ENCODE peak calls at places on chromosomes 12 and 14, in eight cellular contexts. One of them, this sample, is unnamed.

GRCh38 chr12:6979453-6979852 is 8.7 kb downstream of the EMG1 start:
- DNase-seq in colonic mucosa: no peak
- DNase-seq in Calu3: no peak
- DNase-seq in lower lobe of right lung: no peak
- DNase-seq in MCF 10A: no peak
- DNase-seq in A549: no peak
- DNase-seq in B cell: no peak
- DNase-seq in IMR-90: no peak
- DNase-seq in this sample: no peak

GRCh38 chr12:12635651-12636050 is 24.0 kb downstream of the CREBL2 start:
- DNase-seq in colonic mucosa: no peak
- DNase-seq in Calu3: no peak
- DNase-seq in lower lobe of right lung: no peak
- DNase-seq in MCF 10A: no peak
- DNase-seq in A549: no peak
- DNase-seq in B cell: no peak
- DNase-seq in IMR-90: no peak
- DNase-seq in this sample: no peak

GRCh38 chr14:92557544-92557912 is 43.9 kb downstream of the RIN3 start:
- DNase-seq in colonic mucosa: no peak
- DNase-seq in Calu3: no peak
- DNase-seq in lower lobe of right lung: no peak
- DNase-seq in MCF 10A: no peak
- DNase-seq in A549: no peak
- DNase-seq in B cell: no peak
- DNase-seq in IMR-90: no peak
- DNase-seq in this sample: no peak

GRCh38 chr14:97366400-97366799 is 569.2 kb downstream of the VRK1 start:
- DNase-seq in colonic mucosa: no peak
- DNase-seq in Calu3: no peak
- DNase-seq in lower lobe of right lung: no peak
- DNase-seq in MCF 10A: no peak
- DNase-seq in A549: no peak
- DNase-seq in B cell: no peak
- DNase-seq in IMR-90: no peak
- DNase-seq in this sample: no peak

GRCh38 chr12:50190859-50191258 is 23.7 kb upstream of the CERS5 start:
- DNase-seq in colonic mucosa: no peak
- DNase-seq in Calu3: no peak
- DNase-seq in lower lobe of right lung: no peak
- DNase-seq in MCF 10A: no peak
- DNase-seq in A549: no peak
- DNase-seq in B cell: no peak
- DNase-seq in IMR-90: no peak
- DNase-seq in this sample: no peak

GRCh38 chr12:122908915-122909314 is 13.0 kb upstream of the VPS37B start:
- DNase-seq in colonic mucosa: peak; percentile 82
- DNase-seq in Calu3: no peak
- DNase-seq in lower lobe of right lung: no peak
- DNase-seq in MCF 10A: no peak
- DNase-seq in A549: no peak
- DNase-seq in B cell: no peak
- DNase-seq in IMR-90: no peak
- DNase-seq in this sample: no peak

GRCh38 chr14:28671425-28671824 is 95.2 kb upstream of the FOXG1 start:
- DNase-seq in colonic mucosa: no peak
- DNase-seq in Calu3: no peak
- DNase-seq in lower lobe of right lung: no peak
- DNase-seq in MCF 10A: peak; percentile 65
- DNase-seq in A549: no peak
- DNase-seq in B cell: no peak
- DNase-seq in IMR-90: peak; percentile 11
- DNase-seq in this sample: no peak

GRCh38 chr14:61064210-61064609 is 83.2 kb downstream of the SLC38A6 start:
- DNase-seq in colonic mucosa: no peak
- DNase-seq in Calu3: no peak
- DNase-seq in lower lobe of right lung: no peak
- DNase-seq in MCF 10A: no peak
- DNase-seq in A549: no peak
- DNase-seq in B cell: no peak
- DNase-seq in IMR-90: no peak
- DNase-seq in this sample: no peak

GRCh38 chr12:112107728-112108447 is 695 bp downstream of the NAA25 start:
- DNase-seq in colonic mucosa: peak; percentile 42
- DNase-seq in Calu3: peak; percentile 19
- DNase-seq in lower lobe of right lung: peak; percentile 56
- DNase-seq in MCF 10A: peak; percentile 34
- DNase-seq in A549: peak; percentile 31
- DNase-seq in B cell: no peak
- DNase-seq in IMR-90: no peak
- DNase-seq in this sample: no peak

GRCh38 chr12:16583991-16584745 is 21.8 kb downstream of the LMO3 start:
- DNase-seq in colonic mucosa: no peak
- DNase-seq in Calu3: no peak
- DNase-seq in lower lobe of right lung: no peak
- DNase-seq in MCF 10A: peak; percentile 70
- DNase-seq in A549: no peak
- DNase-seq in B cell: no peak
- DNase-seq in IMR-90: peak; percentile 69
- DNase-seq in this sample: no peak

GRCh38 chr14:74401504-74402241 is 24.3 kb downstream of the SYNDIG1L start:
- DNase-seq in colonic mucosa: peak; percentile 38
- DNase-seq in Calu3: peak; percentile 30
- DNase-seq in lower lobe of right lung: no peak
- DNase-seq in MCF 10A: no peak
- DNase-seq in A549: no peak
- DNase-seq in B cell: peak; percentile 95
- DNase-seq in IMR-90: no peak
- DNase-seq in this sample: peak; percentile 62

GRCh38 chr14:77123381-77124344 is 17.9 kb downstream of the ZDHHC22 start:
- DNase-seq in colonic mucosa: peak; percentile 95
- DNase-seq in Calu3: peak; percentile 84
- DNase-seq in lower lobe of right lung: peak; percentile 87
- DNase-seq in MCF 10A: peak; percentile 94
- DNase-seq in A549: no peak
- DNase-seq in B cell: peak; percentile 65
- DNase-seq in IMR-90: no peak
- DNase-seq in this sample: no peak

GRCh38 chr14:36857842-36858445 is 196.3 kb downstream of the PAX9 start:
- DNase-seq in colonic mucosa: no peak
- DNase-seq in Calu3: no peak
- DNase-seq in lower lobe of right lung: no peak
- DNase-seq in MCF 10A: no peak
- DNase-seq in A549: no peak
- DNase-seq in B cell: no peak
- DNase-seq in IMR-90: no peak
- DNase-seq in this sample: no peak

GRCh38 chr12:94586589-94587259 is 63.6 kb downstream of the TMCC3 start:
- DNase-seq in colonic mucosa: peak; percentile 69
- DNase-seq in Calu3: no peak
- DNase-seq in lower lobe of right lung: no peak
- DNase-seq in MCF 10A: no peak
- DNase-seq in A549: no peak
- DNase-seq in B cell: no peak
- DNase-seq in IMR-90: no peak
- DNase-seq in this sample: no peak

GRCh38 chr12:67991158-67991557 is 1.9 kb downstream of the IFNG-AS1 start:
- DNase-seq in colonic mucosa: no peak
- DNase-seq in Calu3: no peak
- DNase-seq in lower lobe of right lung: no peak
- DNase-seq in MCF 10A: no peak
- DNase-seq in A549: no peak
- DNase-seq in B cell: peak; percentile 66
- DNase-seq in IMR-90: no peak
- DNase-seq in this sample: peak; percentile 16

GRCh38 chr12:126582231-126582630 is 1517.0 kb downstream of the AACS start:
- DNase-seq in colonic mucosa: no peak
- DNase-seq in Calu3: peak; percentile 58
- DNase-seq in lower lobe of right lung: no peak
- DNase-seq in MCF 10A: peak; percentile 43
- DNase-seq in A549: no peak
- DNase-seq in B cell: no peak
- DNase-seq in IMR-90: no peak
- DNase-seq in this sample: no peak

GRCh38 chr12:19712041-19712440 is 272.7 kb downstream of the AEBP2 start:
- DNase-seq in colonic mucosa: no peak
- DNase-seq in Calu3: no peak
- DNase-seq in lower lobe of right lung: no peak
- DNase-seq in MCF 10A: peak; percentile 91
- DNase-seq in A549: peak; percentile 22
- DNase-seq in B cell: no peak
- DNase-seq in IMR-90: peak; percentile 94
- DNase-seq in this sample: no peak

GRCh38 chr12:68487721-68488309 is 122.9 kb upstream of the RAP1B start:
- DNase-seq in colonic mucosa: no peak
- DNase-seq in Calu3: no peak
- DNase-seq in lower lobe of right lung: no peak
- DNase-seq in MCF 10A: no peak
- DNase-seq in A549: no peak
- DNase-seq in B cell: no peak
- DNase-seq in IMR-90: no peak
- DNase-seq in this sample: no peak

DNA sequence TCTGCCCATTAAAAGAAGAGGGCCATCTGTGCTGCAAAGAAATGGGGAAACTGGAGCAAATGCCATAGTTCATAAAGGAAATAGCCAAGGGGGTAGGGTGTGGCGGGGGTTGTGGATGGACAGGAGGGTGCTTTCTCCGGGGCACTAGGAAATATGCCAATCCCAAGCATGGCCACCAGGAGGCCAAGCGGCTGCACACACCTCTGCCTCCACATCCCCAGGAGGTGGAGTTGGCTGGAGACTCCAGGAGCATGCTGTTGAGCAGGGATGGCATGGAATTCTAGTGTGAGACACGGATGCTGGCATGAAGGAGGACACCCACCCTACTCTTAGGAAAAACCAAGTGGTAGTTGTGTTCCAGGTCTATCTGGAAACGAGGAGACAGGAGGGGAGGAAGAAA is 25.2 kb downstream of the NID2 start:
- DNase-seq in colonic mucosa: peak; percentile 58
- DNase-seq in Calu3: peak; percentile 71
- DNase-seq in lower lobe of right lung: no peak
- DNase-seq in MCF 10A: peak; percentile 59
- DNase-seq in A549: peak; percentile 73
- DNase-seq in B cell: no peak
- DNase-seq in IMR-90: peak; percentile 23
- DNase-seq in this sample: no peak
- TF ChIP-seq CTCF in colonic mucosa: peak; percentile 39
- TF ChIP-seq CTCF in Calu3: peak; percentile 72
- TF ChIP-seq CTCF in lower lobe of right lung: peak; percentile 47
- TF ChIP-seq CTCF in MCF 10A: peak; percentile 35
- TF ChIP-seq CTCF in A549: peak; percentile 55
- TF ChIP-seq CTCF in B cell: peak; percentile 50
- TF ChIP-seq CTCF in IMR-90: peak; percentile 51
- TF ChIP-seq CTCF in this sample: peak; percentile 48

GRCh38 chr14:52068741-52069616 is at the start of gene NID2:
- DNase-seq in colonic mucosa: peak; percentile 86
- DNase-seq in Calu3: peak; percentile 19
- DNase-seq in lower lobe of right lung: peak; percentile 60
- DNase-seq in MCF 10A: no peak
- DNase-seq in A549: peak; percentile 79
- DNase-seq in B cell: no peak
- DNase-seq in IMR-90: peak; percentile 95
- DNase-seq in this sample: no peak

GRCh38 chr14:52072266-52072780 is 3.5 kb upstream of the NID2 start:
- DNase-seq in colonic mucosa: no peak
- DNase-seq in Calu3: no peak
- DNase-seq in lower lobe of right lung: no peak
- DNase-seq in MCF 10A: no peak
- DNase-seq in A549: no peak
- DNase-seq in B cell: no peak
- DNase-seq in IMR-90: no peak
- DNase-seq in this sample: no peak

GRCh38 chr14:52069617-52070431 is 965 bp upstream of the NID2 start:
- DNase-seq in colonic mucosa: peak; percentile 27
- DNase-seq in Calu3: no peak
- DNase-seq in lower lobe of right lung: no peak
- DNase-seq in MCF 10A: no peak
- DNase-seq in A549: no peak
- DNase-seq in B cell: no peak
- DNase-seq in IMR-90: peak; percentile 83
- DNase-seq in this sample: no peak

GRCh38 chr14:52073251-52073650 is 4.4 kb upstream of the NID2 start:
- DNase-seq in colonic mucosa: no peak
- DNase-seq in Calu3: no peak
- DNase-seq in lower lobe of right lung: no peak
- DNase-seq in MCF 10A: no peak
- DNase-seq in A549: no peak
- DNase-seq in B cell: no peak
- DNase-seq in IMR-90: peak; percentile 34
- DNase-seq in this sample: no peak

GRCh38 chr14:52071675-52072074 is 2.8 kb upstream of the NID2 start:
- DNase-seq in colonic mucosa: no peak
- DNase-seq in Calu3: no peak
- DNase-seq in lower lobe of right lung: no peak
- DNase-seq in MCF 10A: no peak
- DNase-seq in A549: no peak
- DNase-seq in B cell: no peak
- DNase-seq in IMR-90: peak; percentile 57
- DNase-seq in this sample: no peak
- TF ChIP-seq CTCF in colonic mucosa: no peak
- TF ChIP-seq CTCF in Calu3: no peak
- TF ChIP-seq CTCF in lower lobe of right lung: no peak
- TF ChIP-seq CTCF in MCF 10A: no peak
- TF ChIP-seq CTCF in A549: peak; percentile 27
- TF ChIP-seq CTCF in B cell: no peak
- TF ChIP-seq CTCF in IMR-90: peak; percentile 38
- TF ChIP-seq CTCF in this sample: no peak

GRCh38 chr14:64158608-64159007 is 135.6 kb downstream of the ESR2 start:
- DNase-seq in colonic mucosa: no peak
- DNase-seq in Calu3: no peak
- DNase-seq in lower lobe of right lung: no peak
- DNase-seq in MCF 10A: no peak
- DNase-seq in A549: no peak
- DNase-seq in B cell: no peak
- DNase-seq in IMR-90: no peak
- DNase-seq in this sample: no peak

DNA sequence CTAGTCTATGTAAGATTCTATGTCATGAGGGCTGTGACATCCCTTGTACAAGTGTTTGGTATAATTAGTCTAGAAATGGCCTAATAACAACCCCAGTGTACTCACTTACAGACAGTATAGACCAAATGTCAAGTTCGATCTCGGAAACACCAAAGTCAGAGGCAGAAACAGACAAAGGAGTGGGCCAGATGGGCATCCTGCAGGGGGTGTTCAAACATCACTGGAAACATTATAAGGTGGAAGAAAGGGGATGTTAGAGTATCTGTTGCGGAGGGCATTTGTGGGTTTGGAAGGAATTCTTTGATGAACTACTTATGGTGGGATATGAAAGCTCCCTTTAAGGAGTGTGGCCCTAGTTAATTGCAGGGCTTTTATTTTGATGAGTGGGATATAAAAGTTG is 134.6 kb downstream of the ESR2 start:
- DNase-seq in colonic mucosa: no peak
- DNase-seq in Calu3: no peak
- DNase-seq in lower lobe of right lung: no peak
- DNase-seq in MCF 10A: no peak
- DNase-seq in A549: no peak
- DNase-seq in B cell: no peak
- DNase-seq in IMR-90: no peak
- DNase-seq in this sample: no peak
- TF ChIP-seq CTCF in colonic mucosa: no peak
- TF ChIP-seq CTCF in Calu3: no peak
- TF ChIP-seq CTCF in lower lobe of right lung: no peak
- TF ChIP-seq CTCF in MCF 10A: no peak
- TF ChIP-seq CTCF in A549: no peak
- TF ChIP-seq CTCF in B cell: peak; percentile 62
- TF ChIP-seq CTCF in IMR-90: no peak
- TF ChIP-seq CTCF in this sample: no peak

GRCh38 chr12:82383930-82384513 is 25.7 kb downstream of the METTL25 start:
- DNase-seq in colonic mucosa: no peak
- DNase-seq in Calu3: peak; percentile 20
- DNase-seq in lower lobe of right lung: no peak
- DNase-seq in MCF 10A: peak; percentile 51
- DNase-seq in A549: no peak
- DNase-seq in B cell: no peak
- DNase-seq in IMR-90: peak; percentile 54
- DNase-seq in this sample: no peak
- TF ChIP-seq CTCF in colonic mucosa: peak; percentile 20
- TF ChIP-seq CTCF in Calu3: no peak
- TF ChIP-seq CTCF in lower lobe of right lung: peak; percentile 18
- TF ChIP-seq CTCF in MCF 10A: peak; percentile 51
- TF ChIP-seq CTCF in A549: peak; percentile 80
- TF ChIP-seq CTCF in B cell: no peak
- TF ChIP-seq CTCF in IMR-90: peak; percentile 62
- TF ChIP-seq CTCF in this sample: no peak

This sample was measured in CD8-positive, alpha-beta T cell.